ENCODE peak calls at places on chromosomes 4 and X, in seven cellular contexts. One of them, this sample, is unnamed.

GRCh38 chr4:140103676-140104075 is 50.3 kb downstream of the MAML3 start:
- DNase-seq in GM12892: no peak
- DNase-seq in suprapubic skin: no peak
- DNase-seq in breast epithelium: no peak
- DNase-seq in transverse colon: no peak
- DNase-seq in spleen: no peak
- DNase-seq in HCT116: no peak
- DNase-seq in this sample: no peak

GRCh38 chr4:94833394-94833793 is 75.6 kb downstream of the BMPR1B start:
- DNase-seq in breast epithelium: no peak
- DNase-seq in suprapubic skin: no peak
- DNase-seq in HCT116: no peak
- DNase-seq in transverse colon: no peak
- DNase-seq in GM12892: no peak
- DNase-seq in spleen: no peak
- DNase-seq in this sample: no peak

GRCh38 chr4:143489116-143489515 is 24.4 kb upstream of the SMARCA5 start:
- DNase-seq in transverse colon: no peak
- DNase-seq in GM12892: no peak
- DNase-seq in spleen: no peak
- DNase-seq in suprapubic skin: no peak
- DNase-seq in HCT116: no peak
- DNase-seq in breast epithelium: no peak
- DNase-seq in this sample: no peak

GRCh38 chrX:30712214-30712613 is 59.0 kb downstream of the GK start:
- DNase-seq in HCT116: no peak
- DNase-seq in breast epithelium: no peak
- DNase-seq in transverse colon: no peak
- DNase-seq in suprapubic skin: no peak
- DNase-seq in spleen: no peak
- DNase-seq in GM12892: no peak
- DNase-seq in this sample: no peak

GRCh38 chr4:168528131-168528949 is 31.5 kb downstream of the PALLD start:
- DNase-seq in GM12892: no peak
- DNase-seq in breast epithelium: no peak
- DNase-seq in spleen: no peak
- DNase-seq in suprapubic skin: no peak
- DNase-seq in transverse colon: no peak
- DNase-seq in HCT116: no peak
- DNase-seq in this sample: no peak

GRCh38 chr4:145935253-145936141 is 3.1 kb downstream of the ZNF827 start:
- DNase-seq in suprapubic skin: no peak
- DNase-seq in GM12892: peak
- DNase-seq in spleen: no peak
- DNase-seq in breast epithelium: no peak
- DNase-seq in transverse colon: peak
- DNase-seq in HCT116: no peak
- DNase-seq in this sample: no peak

GRCh38 chrX:153438522-153438921 is 7.3 kb downstream of the TREX2 start:
- DNase-seq in suprapubic skin: no peak
- DNase-seq in transverse colon: no peak
- DNase-seq in breast epithelium: no peak
- DNase-seq in spleen: no peak
- DNase-seq in HCT116: no peak
- DNase-seq in GM12892: no peak
- DNase-seq in this sample: no peak

GRCh38 chr4:17115546-17115945 is 217.1 kb upstream of the LDB2 start:
- DNase-seq in transverse colon: no peak
- DNase-seq in breast epithelium: no peak
- DNase-seq in HCT116: no peak
- DNase-seq in spleen: no peak
- DNase-seq in suprapubic skin: no peak
- DNase-seq in GM12892: no peak
- DNase-seq in this sample: no peak

GRCh38 chrX:38438321-38438720 is 85.9 kb downstream of the OTC start:
- DNase-seq in HCT116: no peak
- DNase-seq in GM12892: no peak
- DNase-seq in suprapubic skin: no peak
- DNase-seq in spleen: peak
- DNase-seq in transverse colon: no peak
- DNase-seq in breast epithelium: no peak
- DNase-seq in this sample: no peak

GRCh38 chrX:150773634-150774033 is 80.4 kb downstream of the MTMR1 start:
- DNase-seq in suprapubic skin: no peak
- DNase-seq in HCT116: no peak
- DNase-seq in GM12892: no peak
- DNase-seq in transverse colon: no peak
- DNase-seq in spleen: no peak
- DNase-seq in breast epithelium: no peak
- DNase-seq in this sample: no peak

GRCh38 chr4:89803915-89804314 is 33.0 kb downstream of the SNCA start:
- DNase-seq in transverse colon: no peak
- DNase-seq in HCT116: no peak
- DNase-seq in breast epithelium: no peak
- DNase-seq in GM12892: no peak
- DNase-seq in spleen: no peak
- DNase-seq in suprapubic skin: no peak
- DNase-seq in this sample: no peak

GRCh38 chrX:49237060-49237459 is 1.8 kb downstream of the CCDC22 start:
- DNase-seq in HCT116: no peak
- DNase-seq in GM12892: no peak
- DNase-seq in breast epithelium: no peak
- DNase-seq in spleen: peak
- DNase-seq in transverse colon: no peak
- DNase-seq in suprapubic skin: no peak
- DNase-seq in this sample: no peak

GRCh38 chr4:51862781-51863180 is 19.8 kb downstream of the DCUN1D4 start:
- DNase-seq in GM12892: no peak
- DNase-seq in breast epithelium: no peak
- DNase-seq in suprapubic skin: no peak
- DNase-seq in HCT116: no peak
- DNase-seq in transverse colon: no peak
- DNase-seq in spleen: no peak
- DNase-seq in this sample: no peak

GRCh38 chr4:151753056-151753455 is 7.8 kb downstream of the GATB start:
- DNase-seq in suprapubic skin: no peak
- DNase-seq in GM12892: no peak
- DNase-seq in spleen: no peak
- DNase-seq in transverse colon: no peak
- DNase-seq in breast epithelium: no peak
- DNase-seq in HCT116: no peak
- DNase-seq in this sample: no peak

GRCh38 chr4:16034010-16034829 is 49.6 kb downstream of the PROM1 start:
- DNase-seq in suprapubic skin: no peak
- DNase-seq in breast epithelium: no peak
- DNase-seq in spleen: no peak
- DNase-seq in HCT116: no peak
- DNase-seq in GM12892: no peak
- DNase-seq in transverse colon: no peak
- DNase-seq in this sample: no peak

GRCh38 chrX:50152421-50152820 is 48.4 kb downstream of the AKAP4 start:
- DNase-seq in transverse colon: no peak
- DNase-seq in suprapubic skin: no peak
- DNase-seq in GM12892: no peak
- DNase-seq in breast epithelium: no peak
- DNase-seq in HCT116: no peak
- DNase-seq in spleen: no peak
- DNase-seq in this sample: no peak

GRCh38 chr4:13483142-13484044 is 747 bp downstream of the RAB28 start:
- DNase-seq in transverse colon: peak
- DNase-seq in GM12892: no peak
- DNase-seq in spleen: no peak
- DNase-seq in breast epithelium: no peak
- DNase-seq in HCT116: peak
- DNase-seq in suprapubic skin: peak
- DNase-seq in this sample: peak

GRCh38 chr4:23260510-23260909 is 567.8 kb downstream of the GBA3 start:
- DNase-seq in transverse colon: no peak
- DNase-seq in HCT116: no peak
- DNase-seq in spleen: no peak
- DNase-seq in breast epithelium: no peak
- DNase-seq in suprapubic skin: no peak
- DNase-seq in GM12892: no peak
- DNase-seq in this sample: no peak

GRCh38 chr4:121822796-121823504 is 733 bp downstream of the CCNA2 start:
- DNase-seq in HCT116: no peak
- DNase-seq in suprapubic skin: peak
- DNase-seq in spleen: no peak
- DNase-seq in breast epithelium: no peak
- DNase-seq in GM12892: no peak
- DNase-seq in transverse colon: peak
- DNase-seq in this sample: peak

GRCh38 chr4:128770807-128771206 is 38.7 kb upstream of the JADE1 start:
- DNase-seq in GM12892: no peak
- DNase-seq in breast epithelium: no peak
- DNase-seq in transverse colon: no peak
- DNase-seq in suprapubic skin: no peak
- DNase-seq in spleen: no peak
- DNase-seq in HCT116: no peak
- DNase-seq in this sample: no peak

GRCh38 chrX:48938721-48939416 is 18.5 kb downstream of the OTUD5 start:
- DNase-seq in HCT116: no peak
- DNase-seq in breast epithelium: no peak
- DNase-seq in spleen: peak
- DNase-seq in GM12892: no peak
- DNase-seq in transverse colon: peak
- DNase-seq in suprapubic skin: no peak
- DNase-seq in this sample: no peak

GRCh38 chr4:153651961-153652784 is 31.9 kb upstream of the TLR2 start:
- DNase-seq in breast epithelium: no peak
- DNase-seq in suprapubic skin: no peak
- DNase-seq in spleen: no peak
- DNase-seq in GM12892: no peak
- DNase-seq in HCT116: no peak
- DNase-seq in transverse colon: no peak
- DNase-seq in this sample: no peak

DNA sequence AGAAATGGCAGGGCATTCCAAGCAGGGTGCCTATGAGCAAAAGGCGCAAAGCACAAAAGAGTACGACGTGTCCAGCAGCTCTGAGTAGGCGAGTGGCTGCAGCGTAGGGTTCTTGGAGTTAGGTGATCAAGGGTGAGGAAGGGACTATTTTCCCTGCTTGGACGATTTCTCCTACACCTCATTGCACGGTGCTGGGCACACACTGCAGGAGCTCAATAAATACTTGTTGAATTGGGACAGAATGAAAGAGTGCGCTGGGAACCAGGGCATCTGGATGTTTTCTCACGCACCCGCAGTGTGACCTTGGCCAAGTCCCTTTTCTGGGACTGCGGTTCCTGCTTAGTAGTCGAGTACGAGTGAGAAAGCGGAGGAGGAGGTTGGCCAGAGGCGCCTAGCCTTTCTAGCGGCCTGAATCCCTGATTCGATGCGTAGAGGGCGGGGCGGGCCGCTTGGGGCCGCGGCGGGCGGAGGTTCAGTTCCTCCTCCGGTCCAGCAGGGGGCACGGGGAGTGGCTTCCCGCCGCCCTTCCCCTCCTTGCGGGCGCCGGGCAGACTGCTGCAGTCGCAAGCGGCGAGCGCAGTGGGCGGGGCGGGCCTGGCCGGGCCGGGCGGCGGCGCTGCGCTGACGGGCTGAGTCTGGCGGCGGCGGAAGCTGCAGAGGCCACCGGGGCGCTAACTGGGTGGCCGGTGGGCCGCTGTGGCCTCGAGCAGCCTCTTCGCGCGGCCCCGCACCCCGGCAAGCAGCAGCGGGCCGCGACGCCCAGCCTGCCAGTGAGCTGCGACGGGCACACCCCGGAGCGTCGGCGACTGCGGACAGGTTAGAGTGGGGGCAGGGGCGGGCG is at the start of gene FAM199X:
- DNase-seq in GM12892: peak
- DNase-seq in HCT116: peak
- DNase-seq in breast epithelium: peak
- DNase-seq in spleen: peak
- DNase-seq in suprapubic skin: peak
- DNase-seq in transverse colon: peak
- DNase-seq in this sample: peak
- TF ChIP-seq POLR2AphosphoS5 in GM12892: peak
- TF ChIP-seq POLR2AphosphoS5 in HCT116: peak
- TF ChIP-seq POLR2AphosphoS5 in breast epithelium: peak
- TF ChIP-seq POLR2AphosphoS5 in spleen: peak
- TF ChIP-seq POLR2AphosphoS5 in suprapubic skin: no peak
- TF ChIP-seq POLR2AphosphoS5 in transverse colon: peak
- TF ChIP-seq POLR2AphosphoS5 in this sample: peak

DNA sequence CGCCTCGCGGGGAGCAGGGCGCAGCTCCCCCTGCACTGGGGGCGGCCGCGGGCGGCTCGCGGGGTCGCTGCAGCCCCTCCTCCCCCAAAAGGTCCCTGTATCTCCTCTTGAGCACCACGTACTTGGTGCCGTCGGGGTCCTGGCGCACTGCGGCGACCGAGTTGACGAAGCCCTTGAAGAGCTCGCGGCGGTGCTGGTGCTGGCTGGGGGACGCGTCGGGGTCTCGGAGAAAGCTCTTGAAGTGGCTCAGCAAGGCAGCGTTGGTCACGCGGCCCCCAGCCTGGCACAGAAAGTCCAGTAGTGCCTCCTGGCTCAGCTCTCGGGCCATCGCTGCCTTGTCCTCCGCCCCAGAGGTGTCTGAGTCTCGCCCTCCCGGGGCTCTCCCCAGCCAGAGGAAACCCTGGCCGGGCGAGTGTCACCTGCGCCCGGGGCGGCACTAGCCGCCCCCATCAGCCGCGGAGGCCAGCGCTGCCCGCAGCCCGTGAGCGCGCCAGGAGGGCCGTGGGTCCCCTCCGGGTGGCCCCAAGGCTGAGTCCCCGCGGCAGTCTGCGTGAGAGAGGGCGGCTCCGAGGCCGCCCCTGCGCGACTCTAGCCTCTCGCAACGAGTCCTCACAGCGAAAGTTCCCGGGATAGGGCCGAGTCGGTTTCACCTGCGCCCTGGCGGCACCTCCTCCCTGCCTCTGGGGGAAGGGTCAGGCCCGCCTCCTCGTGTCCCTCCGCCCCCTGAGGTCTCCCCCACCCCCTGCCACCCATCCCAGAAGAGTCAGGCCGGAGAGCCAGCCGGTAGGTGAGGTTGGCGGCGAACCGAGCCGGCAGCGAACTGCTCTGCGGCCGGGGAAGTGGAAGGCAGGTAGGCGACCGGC is at the start of gene SOWAHB:
- DNase-seq in transverse colon: peak
- DNase-seq in suprapubic skin: peak
- DNase-seq in spleen: no peak
- DNase-seq in breast epithelium: peak
- DNase-seq in HCT116: peak
- DNase-seq in GM12892: peak
- DNase-seq in this sample: peak
- TF ChIP-seq POLR2A in transverse colon: peak
- TF ChIP-seq POLR2A in suprapubic skin: no peak
- TF ChIP-seq POLR2A in spleen: no peak
- TF ChIP-seq POLR2A in breast epithelium: no peak
- TF ChIP-seq POLR2A in HCT116: peak
- TF ChIP-seq POLR2A in GM12892: no peak
- TF ChIP-seq POLR2A in this sample: peak

GRCh38 chrX:154546354-154547244 is at the start of gene G6PD:
- DNase-seq in HCT116: peak
- DNase-seq in breast epithelium: peak
- DNase-seq in spleen: peak
- DNase-seq in transverse colon: peak
- DNase-seq in GM12892: peak
- DNase-seq in suprapubic skin: peak
- DNase-seq in this sample: peak
- TF ChIP-seq POLR2AphosphoS5 in HCT116: peak
- TF ChIP-seq POLR2AphosphoS5 in breast epithelium: no peak
- TF ChIP-seq POLR2AphosphoS5 in spleen: peak
- TF ChIP-seq POLR2AphosphoS5 in transverse colon: no peak
- TF ChIP-seq POLR2AphosphoS5 in GM12892: peak
- TF ChIP-seq POLR2AphosphoS5 in suprapubic skin: no peak
- TF ChIP-seq POLR2AphosphoS5 in this sample: no peak

GRCh38 chr4:176333076-176333475 is 13.3 kb downstream of the SPCS3 start:
- DNase-seq in HCT116: no peak
- DNase-seq in spleen: no peak
- DNase-seq in suprapubic skin: no peak
- DNase-seq in breast epithelium: no peak
- DNase-seq in transverse colon: no peak
- DNase-seq in GM12892: no peak
- DNase-seq in this sample: no peak
- TF ChIP-seq POLR2A in HCT116: no peak
- TF ChIP-seq POLR2A in spleen: no peak
- TF ChIP-seq POLR2A in suprapubic skin: no peak
- TF ChIP-seq POLR2A in breast epithelium: no peak
- TF ChIP-seq POLR2A in transverse colon: no peak
- TF ChIP-seq POLR2A in GM12892: no peak
- TF ChIP-seq POLR2A in this sample: no peak